ENCODE peak calls at places on chromosome 5, in eight cellular contexts. U is small intestine; S is cardiac muscle cell; R is tibial nerve; P is mesendoderm; N is CD8-positive, alpha-beta memory T cell; T is uterus; B is breast epithelium. E is an unnamed sample.

GRCh38 chr5:158530111-158530510 is 569.6 kb downstream of the EBF1 start:
- DNase-seq in U (no peak), S (no peak), R (no peak), P (no peak), N (no peak), T (no peak), B (no peak), E (no peak)

GRCh38 chr5:134088994-134089560 is 25.4 kb upstream of the TCF7 start:
- DNase-seq in U (peak; percentile 53), S (no peak), R (no peak), P (no peak), N (no peak), T (no peak), B (no peak), E (no peak)

GRCh38 chr5:2889946-2890475 is 138.5 kb upstream of the IRX2 start:
- DNase-seq in U (no peak), S (no peak), R (no peak), P (no peak), N (no peak), T (no peak), B (no peak), E (no peak)

GRCh38 chr5:1542755-1543154 is 19.0 kb upstream of the LPCAT1 start:
- DNase-seq in U (peak; percentile 79), S (no peak), R (peak; percentile 40), P (peak; percentile 35), N (no peak), T (peak; percentile 39), B (peak; percentile 61), E (no peak)

GRCh38 chr5:175773534-175774070 is 97.8 kb upstream of the CPLX2 start:
- DNase-seq in U (no peak), S (no peak), R (no peak), P (peak; percentile 40), N (no peak), T (no peak), B (no peak), E (no peak)

GRCh38 chr5:86865396-86865795 is 247.7 kb downstream of the COX7C start:
- DNase-seq in U (no peak), S (no peak), R (no peak), P (no peak), N (no peak), T (no peak), B (no peak), E (no peak)

GRCh38 chr5:161165998-161166660 is 314.1 kb upstream of the ATP10B start:
- DNase-seq in U (no peak), S (no peak), R (no peak), P (no peak), N (no peak), T (no peak), B (no peak), E (no peak)

GRCh38 chr5:87150630-87151029 is 117.1 kb upstream of the RASA1 start:
- DNase-seq in U (no peak), S (no peak), R (no peak), P (no peak), N (no peak), T (no peak), B (no peak), E (no peak)

GRCh38 chr5:174972291-174972690 is 247.9 kb downstream of the MSX2 start:
- DNase-seq in U (peak; percentile 92), S (no peak), R (no peak), P (no peak), N (no peak), T (no peak), B (no peak), E (no peak)

GRCh38 chr5:180790020-180790419 is 12.6 kb downstream of the MGAT1 start:
- DNase-seq in U (no peak), S (no peak), R (no peak), P (peak; percentile 86), N (no peak), T (no peak), B (no peak), E (peak; percentile 30)

GRCh38 chr5:133489632-133490031 is 122.7 kb downstream of the FSTL4 start:
- DNase-seq in U (peak; percentile 5), S (no peak), R (no peak), P (peak; percentile 67), N (no peak), T (no peak), B (no peak), E (no peak)

GRCh38 chr5:174935854-174936474 is 211.6 kb downstream of the MSX2 start:
- DNase-seq in U (peak; percentile 30), S (peak; percentile 83), R (peak; percentile 54), P (peak; percentile 77), N (peak; percentile 10), T (peak; percentile 36), B (peak; percentile 22), E (peak; percentile 53)

GRCh38 chr5:139190125-139190524 is 8.0 kb downstream of the SIL1 start:
- DNase-seq in U (no peak), S (no peak), R (no peak), P (no peak), N (no peak), T (no peak), B (no peak), E (no peak)

GRCh38 chr5:62587737-62588136 is 9.1 kb downstream of the LRRC70 start:
- DNase-seq in U (no peak), S (no peak), R (no peak), P (no peak), N (no peak), T (no peak), B (no peak), E (no peak)

GRCh38 chr5:54021413-54022155 is 288.8 kb downstream of the ARL15 start:
- DNase-seq in U (no peak), S (no peak), R (no peak), P (no peak), N (no peak), T (no peak), B (no peak), E (peak; percentile 55)

GRCh38 chr5:55172937-55173695 is at the start of gene CDC20B:
- DNase-seq in U (peak; percentile 62), S (peak; percentile 93), R (peak; percentile 28), P (peak; percentile 84), N (peak; percentile 78), T (peak; percentile 68), B (no peak), E (peak; percentile 52)

DNA sequence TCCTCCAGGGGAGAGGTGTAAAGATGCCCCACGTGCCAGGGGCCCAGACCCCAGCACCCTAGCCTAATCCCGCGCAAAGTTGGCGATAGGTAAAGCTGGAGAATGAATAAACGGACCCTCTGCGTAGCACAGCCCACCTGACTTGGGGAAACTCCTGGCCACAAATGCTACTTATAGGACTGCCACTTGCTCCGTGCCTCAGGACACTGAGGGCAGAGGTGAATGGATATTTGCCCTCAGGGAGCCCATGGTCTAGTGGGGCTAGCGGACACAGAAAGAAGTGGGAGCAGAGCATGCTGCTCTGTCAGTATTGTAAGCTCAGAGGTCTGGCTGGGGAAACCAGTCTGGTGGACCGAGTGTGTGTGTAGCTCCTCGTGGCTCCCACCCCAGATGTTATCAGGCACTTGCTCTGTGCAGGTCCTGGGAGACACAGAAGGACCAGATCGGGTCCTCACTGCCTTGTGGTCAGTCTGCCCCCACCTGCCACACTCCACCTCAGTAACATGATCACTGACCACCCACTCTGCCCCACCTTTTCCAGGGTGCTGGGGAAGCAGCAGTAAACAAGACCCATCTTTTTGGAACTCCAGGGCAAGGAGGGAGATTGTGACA is 841 bp downstream of the GRK6 start:
- DNase-seq in U (no peak), S (no peak), R (no peak), P (no peak), N (no peak), T (no peak), B (peak; percentile 41), E (no peak)
- H3K4me1 ChIP-seq in U (peaks cover 13% of the 10 kb centered on the region), S (no peaks in the 10 kb centered on the region), R (peaks cover 54% of the 10 kb centered on the region), P (peaks cover 6% of the 10 kb centered on the region), N (peaks cover 68% of the 10 kb centered on the region), T (no peaks in the 10 kb centered on the region), B (peaks cover 5% of the 10 kb centered on the region), E (peaks cover 64% of the 10 kb centered on the region)

GRCh38 chr5:148970228-148970627 is 92.6 kb downstream of the SH3TC2 start:
- DNase-seq in U (no peak), S (no peak), R (no peak), P (peak; percentile 53), N (no peak), T (no peak), B (peak; percentile 87), E (no peak)
- H3K4me1 ChIP-seq in U (peaks cover 6% of the 10 kb centered on the region), S (peaks cover 8% of the 10 kb centered on the region), R (peaks cover 44% of the 10 kb centered on the region), P (peaks cover 13% of the 10 kb centered on the region), N (no peaks in the 10 kb centered on the region), T (no peaks in the 10 kb centered on the region), B (no peaks in the 10 kb centered on the region), E (no peaks in the 10 kb centered on the region)

GRCh38 chr5:150490296-150490669 is 17.6 kb upstream of the NDST1 start:
- DNase-seq in U (no peak), S (no peak), R (no peak), P (no peak), N (no peak), T (no peak), B (no peak), E (no peak)

GRCh38 chr5:150492621-150493020 is 15.3 kb upstream of the NDST1 start:
- DNase-seq in U (no peak), S (no peak), R (no peak), P (no peak), N (no peak), T (no peak), B (peak; percentile 81), E (no peak)

GRCh38 chr5:150490754-150491153 is 17.2 kb upstream of the NDST1 start:
- DNase-seq in U (no peak), S (no peak), R (no peak), P (no peak), N (no peak), T (no peak), B (no peak), E (no peak)

GRCh38 chr5:150489358-150490295 is 18.3 kb upstream of the NDST1 start:
- DNase-seq in U (no peak), S (no peak), R (no peak), P (peak; percentile 76), N (no peak), T (no peak), B (no peak), E (no peak)

GRCh38 chr5:150491876-150492275 is 16.1 kb upstream of the NDST1 start:
- DNase-seq in U (no peak), S (no peak), R (no peak), P (no peak), N (no peak), T (no peak), B (no peak), E (no peak)
- H3K4me1 ChIP-seq in U (no peaks in the 10 kb centered on the region), S (peaks cover 48% of the 10 kb centered on the region), R (peaks cover 95% of the 10 kb centered on the region), P (peaks cover 30% of the 10 kb centered on the region), N (peaks cover 2% of the 10 kb centered on the region), T (peaks cover 4% of the 10 kb centered on the region), B (peaks cover 30% of the 10 kb centered on the region), E (no peaks in the 10 kb centered on the region)

GRCh38 chr5:14667770-14668169 is 3.3 kb downstream of the OTULIN start:
- DNase-seq in U (no peak), S (no peak), R (no peak), P (no peak), N (no peak), T (no peak), B (no peak), E (no peak)
- H3K4me1 ChIP-seq in U (peaks cover 24% of the 10 kb centered on the region), S (no peaks in the 10 kb centered on the region), R (peaks cover 81% of the 10 kb centered on the region), P (peaks cover 11% of the 10 kb centered on the region), N (peaks cover 80% of the 10 kb centered on the region), T (peaks cover 4% of the 10 kb centered on the region), B (no peaks in the 10 kb centered on the region), E (peaks cover 59% of the 10 kb centered on the region)

DNA sequence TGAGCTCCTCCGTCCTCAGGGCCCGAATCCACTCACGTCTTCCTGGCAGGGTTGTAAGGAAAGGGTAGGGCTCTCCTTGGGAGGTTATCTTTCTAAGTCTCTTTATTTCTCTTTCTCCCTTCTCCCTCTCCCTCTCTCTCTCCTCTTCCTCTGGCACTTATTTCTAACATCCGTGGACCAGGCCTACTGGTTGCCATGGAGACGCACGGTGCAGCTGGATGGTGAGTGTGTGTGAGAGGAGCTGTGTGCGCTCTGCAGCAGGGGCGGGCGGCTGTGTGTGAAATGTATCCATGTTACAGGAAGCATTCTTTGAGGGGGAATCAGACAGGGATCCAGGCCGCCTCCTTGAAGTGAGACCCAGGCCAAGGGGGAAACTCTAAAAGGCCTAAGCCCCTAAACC is 32.2 kb downstream of the PCDH1 start:
- DNase-seq in U (no peak), S (peak; percentile 29), R (no peak), P (peak; percentile 80), N (no peak), T (no peak), B (no peak), E (peak; percentile 35)
- H3K4me1 ChIP-seq in U (peaks cover 18% of the 10 kb centered on the region), S (no peaks in the 10 kb centered on the region), R (peaks cover 56% of the 10 kb centered on the region), P (peaks cover 45% of the 10 kb centered on the region), N (peaks cover 7% of the 10 kb centered on the region), T (no peaks in the 10 kb centered on the region), B (peaks cover 7% of the 10 kb centered on the region), E (peaks cover 18% of the 10 kb centered on the region)